ENCODE peak calls at places on chromosomes 11 and 22, in nine cellular contexts. C, G, S, M, X, A, E, W and L are unnamed samples.

GRCh38 chr11:69554849-69555248 is 73.4 kb downstream of the LINC01488 start:
- DNase-seq in S (no peak), M (no peak), G (no peak), C (no peak), W (no peak), E (no peak), A (no peak), X (peak), L (no peak)

GRCh38 chr22:39997939-39998726 is 3.4 kb downstream of the FAM83F start:
- DNase-seq in W (no peak), C (peak), G (no peak), X (no peak), A (no peak), S (no peak), M (no peak), E (no peak), L (no peak)

GRCh38 chr11:19377855-19378254 is 137.1 kb upstream of the E2F8 start:
- DNase-seq in E (peak), W (no peak), A (no peak), G (no peak), S (no peak), C (no peak), X (no peak), M (no peak), L (no peak)

GRCh38 chr11:73135346-73136284 is 6.5 kb downstream of the FCHSD2 start:
- DNase-seq in S (no peak), A (no peak), E (no peak), G (no peak), W (no peak), C (peak), M (no peak), X (no peak), L (no peak)

GRCh38 chr22:24157783-24158170 is 23.5 kb upstream of the SUSD2 start:
- DNase-seq in S (peak), G (no peak), C (no peak), M (peak), E (no peak), W (no peak), A (no peak), X (no peak), L (no peak)

GRCh38 chr11:81394324-81394723 is 1339.3 kb downstream of the FAM181B start:
- DNase-seq in X (no peak), A (no peak), C (no peak), W (no peak), E (no peak), G (no peak), S (no peak), M (no peak), L (no peak)

GRCh38 chr11:62054484-62055121 is 69.2 kb upstream of the INCENP start:
- DNase-seq in C (peak), G (no peak), M (no peak), S (no peak), W (no peak), A (no peak), E (no peak), X (peak), L (no peak)

GRCh38 chr11:72726266-72727220 is 25.7 kb downstream of the ARAP1 start:
- DNase-seq in A (peak), G (no peak), W (no peak), C (no peak), X (no peak), E (no peak), M (no peak), S (no peak), L (no peak)

GRCh38 chr11:17986007-17986710 is 26.7 kb downstream of the SERGEF start:
- DNase-seq in S (no peak), C (peak), E (no peak), X (no peak), W (no peak), G (no peak), A (no peak), M (no peak), L (no peak)

GRCh38 chr11:90344546-90344945 is 121.7 kb upstream of the CHORDC1 start:
- DNase-seq in M (no peak), C (no peak), A (no peak), W (no peak), G (no peak), E (no peak), S (no peak), X (no peak), L (no peak)

GRCh38 chr11:133361689-133361994 is 170.7 kb downstream of the OPCML start:
- DNase-seq in W (no peak), X (no peak), M (no peak), A (no peak), C (no peak), G (no peak), E (no peak), S (no peak), L (no peak)

GRCh38 chr11:87926250-87926970 is 248.8 kb downstream of the RAB38 start:
- DNase-seq in X (no peak), S (no peak), G (no peak), C (peak), M (no peak), W (peak), A (no peak), E (no peak), L (no peak)

GRCh38 chr11:116829525-116830183 is at the start of gene APOC3:
- DNase-seq in S (no peak), E (no peak), A (no peak), C (peak), G (no peak), M (no peak), W (no peak), X (peak), L (no peak)

GRCh38 chr22:19226428-19226827 is 47.9 kb upstream of the SLC25A1 start:
- DNase-seq in W (no peak), X (no peak), G (no peak), M (no peak), E (no peak), A (no peak), S (no peak), C (no peak), L (no peak)

GRCh38 chr22:43881091-43882061 is 10.4 kb downstream of the PNPLA5 start:
- DNase-seq in E (no peak), G (no peak), X (peak), C (no peak), M (no peak), A (no peak), S (peak), W (no peak), L (no peak)

GRCh38 chr22:42622061-42622710 is 7.5 kb upstream of the POLDIP3 start:
- DNase-seq in E (no peak), W (no peak), C (no peak), A (peak), X (no peak), M (no peak), G (no peak), S (no peak), L (no peak)

GRCh38 chr11:117930668-117931330 is 1.6 kb upstream of the TMPRSS13 start:
- DNase-seq in C (no peak), X (no peak), G (no peak), E (no peak), A (no peak), M (no peak), S (peak), W (no peak), L (no peak)

GRCh38 chr22:36731916-36732315 is 28.4 kb upstream of the CACNG2 start:
- DNase-seq in E (no peak), W (no peak), A (peak), X (peak), C (no peak), S (no peak), G (no peak), M (no peak), L (no peak)

GRCh38 chr11:77085652-77086051 is 17.0 kb upstream of the OMP start:
- DNase-seq in M (no peak), A (no peak), W (no peak), S (no peak), C (no peak), E (no peak), X (peak), G (no peak), L (no peak)